ENCODE peak calls at places on chromosomes 13 and 19, in nine cellular contexts. B is immature natural killer cell, I is RWPE1, S is substantia nigra, R is GDM1, O is HFF-Myc, F is ovary, K is HCT116, L is brain microvascular endothelial cell. Q is an unnamed sample.

GRCh38 chr13:81639984-81640582 is 1299.2 kb upstream of the SPRY2 start:
- DNase-seq in B (no peak), I (no peak), S (no peak), R (no peak), O (no peak), F (no peak), K (peak), L (no peak), Q (peak)

GRCh38 chr19:50580240-50580639 is 12.0 kb upstream of the LRRC4B start:
- DNase-seq in B (no peak), I (no peak), S (no peak), R (no peak), O (no peak), F (no peak), K (no peak), L (no peak), Q (no peak)

GRCh38 chr13:98798849-98799645 is 46.6 kb upstream of the SLC15A1 start:
- DNase-seq in B (no peak), I (no peak), S (no peak), R (no peak), O (peak), F (no peak), K (no peak), L (no peak), Q (no peak)

GRCh38 chr13:31093145-31093885 is 68.4 kb downstream of the HSPH1 start:
- DNase-seq in B (no peak), I (peak), S (no peak), R (no peak), O (no peak), F (no peak), K (no peak), L (no peak), Q (no peak)

GRCh38 chr13:110305001-110305400 is 2.0 kb downstream of the COL4A1 start:
- DNase-seq in B (no peak), I (no peak), S (no peak), R (no peak), O (no peak), F (no peak), K (no peak), L (no peak), Q (no peak)

GRCh38 chr13:47757681-47758080 is 243.4 kb downstream of the SUCLA2 start:
- DNase-seq in B (no peak), I (no peak), S (no peak), R (no peak), O (no peak), F (no peak), K (no peak), L (no peak), Q (no peak)

GRCh38 chr13:100594731-100595130 is 6.1 kb upstream of the GGACT start:
- DNase-seq in B (no peak), I (no peak), S (no peak), R (no peak), O (no peak), F (no peak), K (no peak), L (no peak), Q (peak)

GRCh38 chr13:25973085-25973484 is 78.7 kb downstream of the SHISA2 start:
- DNase-seq in B (no peak), I (no peak), S (no peak), R (no peak), O (no peak), F (no peak), K (no peak), L (no peak), Q (no peak)

GRCh38 chr19:719636-720377 is 11.1 kb downstream of the PALM start:
- DNase-seq in B (no peak), I (no peak), S (no peak), R (no peak), O (no peak), F (peak), K (no peak), L (no peak), Q (no peak)

GRCh38 chr13:63501702-63502101 is 2086.1 kb upstream of the PCDH20 start:
- DNase-seq in B (no peak), I (no peak), S (no peak), R (no peak), O (no peak), F (no peak), K (no peak), L (no peak), Q (no peak)

GRCh38 chr19:52453324-52454094 is at the start of gene ZNF578:
- DNase-seq in B (peak), I (peak), S (no peak), R (no peak), O (peak), F (peak), K (no peak), L (peak), Q (no peak)

GRCh38 chr19:3360494-3361383 is 5.6 kb upstream of the NFIC start:
- DNase-seq in B (peak), I (no peak), S (peak), R (peak), O (no peak), F (peak), K (no peak), L (no peak), Q (no peak)

GRCh38 chr13:27622102-27622820 is 569 bp downstream of the POLR1D start:
- DNase-seq in B (no peak), I (no peak), S (no peak), R (no peak), O (no peak), F (no peak), K (no peak), L (no peak), Q (no peak)

GRCh38 chr19:4495471-4495870 is 22.8 kb downstream of the PLIN4 start:
- DNase-seq in B (no peak), I (peak), S (no peak), R (no peak), O (no peak), F (no peak), K (peak), L (no peak), Q (no peak)

GRCh38 chr13:57739089-57739488 is 107.5 kb downstream of the PCDH17 start:
- DNase-seq in B (no peak), I (no peak), S (no peak), R (no peak), O (no peak), F (no peak), K (no peak), L (no peak), Q (no peak)

GRCh38 chr19:38395381-38396127 is 7.1 kb downstream of the SPRED3 start:
- DNase-seq in B (no peak), I (no peak), S (no peak), R (no peak), O (no peak), F (no peak), K (no peak), L (no peak), Q (no peak)

GRCh38 chr13:50936681-50937080 is 27.1 kb downstream of the RNASEH2B start:
- DNase-seq in B (no peak), I (no peak), S (no peak), R (no peak), O (no peak), F (no peak), K (no peak), L (no peak), Q (no peak)

GRCh38 chr19:46471778-46472543 is 598 bp upstream of the PNMA8A start:
- DNase-seq in B (no peak), I (no peak), S (no peak), R (no peak), O (no peak), F (no peak), K (no peak), L (no peak), Q (no peak)

GRCh38 chr13:77300176-77301141 is 26.4 kb downstream of the MYCBP2 start:
- DNase-seq in B (no peak), I (peak), S (no peak), R (no peak), O (no peak), F (no peak), K (no peak), L (peak), Q (no peak)

GRCh38 chr19:8451885-8452284 is 7.1 kb downstream of the HNRNPM start:
- DNase-seq in B (no peak), I (peak), S (no peak), R (no peak), O (no peak), F (no peak), K (no peak), L (peak), Q (no peak)

GRCh38 chr13:107025991-107026390 is 458.1 kb upstream of the ARGLU1 start:
- DNase-seq in B (no peak), I (peak), S (no peak), R (no peak), O (no peak), F (no peak), K (no peak), L (peak), Q (no peak)

GRCh38 chr13:52454459-52454824 is 836 bp upstream of the CKAP2 start:
- DNase-seq in B (no peak), I (peak), S (no peak), R (peak), O (no peak), F (no peak), K (no peak), L (no peak), Q (no peak)

GRCh38 chr19:50547385-50548190 is 20.6 kb downstream of the LRRC4B start:
- DNase-seq in B (no peak), I (no peak), S (no peak), R (no peak), O (no peak), F (no peak), K (no peak), L (no peak), Q (no peak)

GRCh38 chr13:109281017-109281416 is 505.4 kb downstream of the IRS2 start:
- DNase-seq in B (no peak), I (no peak), S (no peak), R (no peak), O (no peak), F (no peak), K (no peak), L (no peak), Q (no peak)

GRCh38 chr13:104442541-104442940 is 1376.3 kb upstream of the SLC10A2 start:
- DNase-seq in B (no peak), I (no peak), S (no peak), R (no peak), O (no peak), F (no peak), K (no peak), L (no peak), Q (no peak)

GRCh38 chr13:78589206-78589605 is 14.1 kb downstream of the POU4F1 start:
- DNase-seq in B (no peak), I (peak), S (no peak), R (no peak), O (no peak), F (no peak), K (no peak), L (no peak), Q (peak)

GRCh38 chr13:71808708-71809107 is 58.3 kb downstream of the DACH1 start:
- DNase-seq in B (no peak), I (no peak), S (no peak), R (no peak), O (no peak), F (no peak), K (no peak), L (no peak), Q (no peak)

GRCh38 chr13:20489185-20489820 is 36.4 kb downstream of the CRYL1 start:
- DNase-seq in B (no peak), I (peak), S (no peak), R (no peak), O (no peak), F (no peak), K (peak), L (peak), Q (peak)

GRCh38 chr13:110055089-110055488 is 251.9 kb downstream of the COL4A1 start:
- DNase-seq in B (no peak), I (no peak), S (no peak), R (no peak), O (no peak), F (no peak), K (no peak), L (no peak), Q (no peak)

GRCh38 chr13:50761406-50761805 is 82.1 kb downstream of the DLEU7 start:
- DNase-seq in B (no peak), I (no peak), S (no peak), R (no peak), O (no peak), F (no peak), K (no peak), L (no peak), Q (no peak)

GRCh38 chr13:96792736-96793444 is 201.4 kb downstream of the OXGR1 start:
- DNase-seq in B (no peak), I (no peak), S (no peak), R (no peak), O (no peak), F (no peak), K (no peak), L (no peak), Q (no peak)

GRCh38 chr13:37481858-37482227 is 116.7 kb downstream of the POSTN start:
- DNase-seq in B (no peak), I (no peak), S (no peak), R (no peak), O (no peak), F (no peak), K (no peak), L (no peak), Q (no peak)

GRCh38 chr13:41193469-41193868 is 900 bp downstream of the KBTBD7 start:
- DNase-seq in B (no peak), I (no peak), S (no peak), R (no peak), O (no peak), F (no peak), K (no peak), L (no peak), Q (no peak)

Q was measured in HEK293T.